ENCODE peak calls at places on chromosomes 4 and X, in nine cellular contexts. U, W, R, G, H, E, Y, V and T are unnamed samples.

GRCh38 chr4:167031534-167032156 is 202.6 kb downstream of the SPOCK3 start:
- DNase-seq in H (no peak), V (peak; percentile 80), E (no peak), U (no peak), G (no peak), Y (no peak), R (no peak), W (no peak), T (no peak)

GRCh38 chrX:50475208-50475607 is 4.6 kb upstream of the DGKK start:
- DNase-seq in G (no peak), V (no peak), Y (no peak), R (no peak), E (no peak), U (no peak), H (no peak), W (no peak), T (no peak)

GRCh38 chrX:38102240-38102639 is 95.9 kb downstream of the SYTL5 start:
- DNase-seq in H (no peak), Y (no peak), W (no peak), V (no peak), E (no peak), U (no peak), G (no peak), R (no peak), T (no peak)

GRCh38 chr4:40887690-40888089 is 137.9 kb downstream of the NSUN7 start:
- DNase-seq in V (no peak), W (no peak), U (no peak), Y (no peak), G (no peak), R (no peak), E (no peak), H (no peak), T (no peak)

GRCh38 chr4:1802151-1802715 is 9.1 kb downstream of the FGFR3 start:
- DNase-seq in H (peak; percentile 36), V (no peak), R (no peak), G (no peak), E (no peak), U (peak; percentile 59), Y (peak; percentile 40), W (no peak), T (no peak)

GRCh38 chrX:70444326-70445196 is at the start of gene DLG3:
- DNase-seq in R (no peak), W (no peak), U (no peak), Y (no peak), G (peak; percentile 66), V (no peak), H (no peak), E (peak; percentile 51), T (no peak)

GRCh38 chrX:110082156-110082555 is 79.2 kb downstream of the TMEM164 start:
- DNase-seq in E (no peak), Y (no peak), U (no peak), G (no peak), V (peak; percentile 53), H (no peak), W (no peak), R (no peak), T (no peak)

GRCh38 chr4:120544838-120545237 is 377.7 kb downstream of the PRDM5 start:
- DNase-seq in R (no peak), H (no peak), E (no peak), V (no peak), Y (no peak), U (no peak), W (no peak), G (no peak), T (no peak)

GRCh38 chr4:3111461-3111860 is 37.0 kb downstream of the HTT start:
- DNase-seq in W (no peak), Y (no peak), V (peak; percentile 86), E (no peak), U (no peak), G (no peak), H (no peak), R (no peak), T (peak; percentile 70)

DNA sequence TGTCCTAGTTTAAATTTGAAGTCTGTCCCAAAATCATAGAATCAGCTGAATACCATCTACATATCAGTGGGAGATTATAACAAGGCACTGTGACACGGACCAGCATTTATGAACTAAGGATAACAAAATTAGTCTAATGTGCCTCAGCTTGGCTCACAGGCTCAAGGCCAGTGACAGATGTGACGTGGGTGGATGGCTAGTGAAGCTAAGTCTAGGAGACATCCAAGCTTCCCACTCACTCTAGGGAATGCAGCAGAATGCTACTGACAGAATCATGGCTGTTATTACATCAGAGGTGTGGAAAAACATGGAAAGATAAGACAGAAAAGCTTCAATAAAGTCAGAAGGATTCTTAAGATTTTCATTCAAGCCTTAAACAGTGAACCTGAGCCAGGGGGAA is 329.9 kb downstream of the NAF1 start:
- DNase-seq in G (no peak), H (no peak), U (no peak), Y (peak; percentile 14), W (no peak), R (no peak), V (no peak), E (no peak), T (no peak)
- H3K4me3 ChIP-seq in G (no peak overlapping the region), H (no peak overlapping the region), U (no peak overlapping the region), Y (no peak overlapping the region), W (no peak overlapping the region), R (no peak overlapping the region), V (no peak overlapping the region), E (no peak overlapping the region), T (no peak overlapping the region)

GRCh38 chr4:37430718-37431416 is 186.3 kb downstream of the NWD2 start:
- DNase-seq in E (no peak), V (no peak), W (no peak), R (no peak), U (no peak), G (no peak), Y (no peak), H (peak; percentile 22), T (no peak)

GRCh38 chr4:37438880-37439279 is 194.3 kb downstream of the NWD2 start:
- DNase-seq in G (no peak), Y (no peak), H (no peak), U (no peak), W (no peak), E (no peak), R (no peak), V (no peak), T (no peak)

GRCh38 chr4:37431417-37431743 is 186.8 kb downstream of the NWD2 start:
- DNase-seq in G (no peak), W (no peak), H (no peak), U (no peak), V (no peak), E (no peak), Y (no peak), R (no peak), T (no peak)

GRCh38 chr4:37429906-37430305 is 185.4 kb downstream of the NWD2 start:
- DNase-seq in G (no peak), W (no peak), V (no peak), E (no peak), Y (no peak), H (no peak), U (no peak), R (no peak), T (no peak)

DNA sequence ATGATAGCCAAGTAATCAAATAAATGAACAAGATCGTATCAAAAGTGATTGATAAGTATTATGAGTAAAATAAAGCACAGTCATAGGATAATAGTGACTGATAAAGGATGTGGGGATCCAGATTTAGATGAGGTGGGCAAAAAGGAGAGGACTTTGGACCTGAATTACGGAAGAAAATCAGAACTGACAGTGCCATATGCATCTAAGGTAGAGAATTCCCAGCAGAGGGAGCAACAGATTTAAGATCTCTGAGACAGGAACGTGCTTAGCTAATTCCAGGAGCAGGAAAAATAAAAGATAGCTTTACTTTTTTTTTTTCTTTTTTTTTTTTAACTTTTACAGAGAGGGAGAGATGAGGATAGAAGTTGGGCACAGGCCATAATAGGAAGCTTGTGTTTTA is 189.9 kb downstream of the NWD2 start:
- DNase-seq in R (no peak), E (no peak), Y (no peak), G (no peak), W (no peak), H (no peak), U (no peak), V (no peak), T (no peak)
- TF ChIP-seq CTCF in R (no peak), E (no peak), Y (no peak), G (peak; percentile 27), W (no peak), H (peak; percentile 14), U (peak; percentile 26), V (no peak), T (no peak)

DNA sequence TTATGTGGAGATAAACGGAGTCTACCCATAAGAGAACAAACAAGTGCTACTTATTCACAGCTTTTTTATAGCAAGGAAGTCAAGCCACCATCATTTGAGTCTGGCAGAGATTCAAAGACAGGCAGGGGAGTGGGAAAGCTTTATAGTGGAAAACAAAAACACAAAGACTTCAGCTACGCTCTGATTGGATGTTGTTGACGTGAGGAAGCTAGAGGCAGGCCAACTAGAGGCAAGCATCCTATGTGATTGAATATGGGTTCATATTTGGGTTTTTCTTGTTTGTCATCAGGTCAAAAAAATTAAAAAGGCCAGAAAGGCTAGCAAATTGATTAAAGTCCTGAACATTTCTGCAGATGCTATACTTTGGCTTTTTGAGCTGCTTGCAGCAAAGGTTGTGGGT is 709 bp upstream of the TCEAL4 start:
- DNase-seq in V (peak; percentile 41), W (no peak), Y (no peak), G (no peak), R (no peak), E (no peak), U (no peak), H (no peak), T (no peak)
- H3K4me3 ChIP-seq in V (no peak overlapping the region), W (peak overlapping the region; percentile 62), Y (peak overlapping the region; percentile 76), G (peak overlapping the region; percentile 88), R (peak overlapping the region; percentile 76), E (no peak overlapping the region), U (no peak overlapping the region), H (no peak overlapping the region), T (no peak overlapping the region)

GRCh38 chr4:144090744-144091143 is 49.8 kb downstream of the GYPA start:
- DNase-seq in E (no peak), V (no peak), W (no peak), U (no peak), R (no peak), H (no peak), G (no peak), Y (no peak), T (no peak)
- TF ChIP-seq CTCF in E (no peak), V (no peak), W (no peak), U (no peak), R (no peak), H (no peak), G (peak; percentile 28), Y (no peak), T (no peak)

GRCh38 chr4:76211769-76212168 is 1.9 kb downstream of the SCARB2 start:
- DNase-seq in G (no peak), H (no peak), Y (no peak), E (no peak), V (no peak), U (no peak), W (no peak), R (no peak), T (no peak)
- H3K4me3 ChIP-seq in G (no peak overlapping the region), H (peak overlapping the region; percentile 68), Y (peak overlapping the region; percentile 91), E (peak overlapping the region; percentile 74), V (no peak overlapping the region), U (peak overlapping the region; percentile 46), W (peak overlapping the region; percentile 68), R (peak overlapping the region; percentile 67), T (peak overlapping the region; percentile 89)

DNA sequence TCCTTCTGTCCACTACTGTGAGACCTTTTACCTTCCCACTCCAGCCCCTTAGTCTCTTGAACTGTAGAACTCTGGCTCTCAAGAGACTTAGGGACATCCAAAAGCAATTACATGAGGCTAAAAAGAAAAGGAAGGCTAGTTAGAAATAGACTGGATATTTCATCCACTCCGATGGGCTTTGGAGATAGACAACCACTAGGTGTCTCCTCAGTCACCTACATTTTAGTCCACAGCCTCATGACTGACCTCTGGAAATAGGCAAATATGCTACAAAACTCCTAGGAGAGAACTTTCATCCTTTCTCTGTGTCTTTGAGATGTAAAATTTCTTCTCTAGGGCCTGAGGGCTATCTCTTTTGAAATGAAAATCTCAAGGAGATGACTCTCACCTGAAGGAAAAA is 45.1 kb upstream of the LAMP2 start:
- DNase-seq in G (no peak), U (no peak), Y (no peak), W (no peak), V (peak; percentile 7), H (no peak), R (no peak), E (no peak), T (no peak)
- TF ChIP-seq CTCF in G (peak; percentile 39), U (peak; percentile 38), Y (peak; percentile 21), W (no peak), V (peak; percentile 33), H (no peak), R (peak; percentile 31), E (no peak), T (no peak)